ENCODE peak calls at places on chromosomes 7 and 10, in ten cellular contexts. One of them, this sample, is unnamed.

GRCh38 chr10:103991393-103992128 is 24.6 kb downstream of the SLK start:
- DNase-seq in renal cortical epithelial cell: no peak
- DNase-seq in stimulated activated CD4-positive, alpha-beta T cell treated with anti-CD3 and anti-CD28 coated beads, TNF-alpha, amount 100 ng/mL, for 4 hours: no peak
- DNase-seq in HepG2: no peak
- DNase-seq in effector CD4-positive, alpha-beta T cell: no peak
- DNase-seq in A172: no peak
- DNase-seq in Caki2: no peak
- DNase-seq in mucosa of gallbladder: no peak
- DNase-seq in NCI-H1048: no peak
- DNase-seq in stomach: no peak
- DNase-seq in this sample: no peak

GRCh38 chr10:7482992-7483391 is 72.2 kb upstream of the SFMBT2 start:
- DNase-seq in stimulated activated CD4-positive, alpha-beta T cell treated with anti-CD3 and anti-CD28 coated beads, TNF-alpha, amount 100 ng/mL, for 4 hours: no peak
- DNase-seq in mucosa of gallbladder: no peak
- DNase-seq in NCI-H1048: no peak
- DNase-seq in stomach: no peak
- DNase-seq in renal cortical epithelial cell: no peak
- DNase-seq in Caki2: no peak
- DNase-seq in HepG2: no peak
- DNase-seq in effector CD4-positive, alpha-beta T cell: no peak
- DNase-seq in A172: no peak
- DNase-seq in this sample: no peak

GRCh38 chr10:80659284-80659683 is 121.6 kb downstream of the SH2D4B start:
- DNase-seq in HepG2: no peak
- DNase-seq in mucosa of gallbladder: no peak
- DNase-seq in stomach: no peak
- DNase-seq in effector CD4-positive, alpha-beta T cell: no peak
- DNase-seq in NCI-H1048: no peak
- DNase-seq in Caki2: no peak
- DNase-seq in A172: no peak
- DNase-seq in renal cortical epithelial cell: no peak
- DNase-seq in stimulated activated CD4-positive, alpha-beta T cell treated with anti-CD3 and anti-CD28 coated beads, TNF-alpha, amount 100 ng/mL, for 4 hours: no peak
- DNase-seq in this sample: no peak

GRCh38 chr7:107932851-107933250 is 41.9 kb downstream of the DLD start:
- DNase-seq in stomach: no peak
- DNase-seq in NCI-H1048: no peak
- DNase-seq in Caki2: no peak
- DNase-seq in renal cortical epithelial cell: no peak
- DNase-seq in A172: no peak
- DNase-seq in mucosa of gallbladder: no peak
- DNase-seq in stimulated activated CD4-positive, alpha-beta T cell treated with anti-CD3 and anti-CD28 coated beads, TNF-alpha, amount 100 ng/mL, for 4 hours: no peak
- DNase-seq in HepG2: no peak
- DNase-seq in effector CD4-positive, alpha-beta T cell: no peak
- DNase-seq in this sample: no peak

GRCh38 chr7:116805100-116805544 is 57.3 kb upstream of the CAPZA2 start:
- DNase-seq in NCI-H1048: no peak
- DNase-seq in HepG2: peak
- DNase-seq in A172: peak
- DNase-seq in Caki2: no peak
- DNase-seq in effector CD4-positive, alpha-beta T cell: no peak
- DNase-seq in mucosa of gallbladder: no peak
- DNase-seq in renal cortical epithelial cell: peak
- DNase-seq in stimulated activated CD4-positive, alpha-beta T cell treated with anti-CD3 and anti-CD28 coated beads, TNF-alpha, amount 100 ng/mL, for 4 hours: no peak
- DNase-seq in stomach: no peak
- DNase-seq in this sample: no peak

GRCh38 chr10:101301111-101301731 is 52.7 kb upstream of the BTRC start:
- DNase-seq in HepG2: peak
- DNase-seq in Caki2: no peak
- DNase-seq in A172: peak
- DNase-seq in NCI-H1048: peak
- DNase-seq in stomach: peak
- DNase-seq in stimulated activated CD4-positive, alpha-beta T cell treated with anti-CD3 and anti-CD28 coated beads, TNF-alpha, amount 100 ng/mL, for 4 hours: no peak
- DNase-seq in renal cortical epithelial cell: peak
- DNase-seq in mucosa of gallbladder: peak
- DNase-seq in effector CD4-positive, alpha-beta T cell: no peak
- DNase-seq in this sample: no peak

GRCh38 chr7:116211006-116211912 is 920 bp downstream of the TES start:
- DNase-seq in renal cortical epithelial cell: peak
- DNase-seq in HepG2: peak
- DNase-seq in NCI-H1048: peak
- DNase-seq in stomach: peak
- DNase-seq in A172: peak
- DNase-seq in mucosa of gallbladder: peak
- DNase-seq in stimulated activated CD4-positive, alpha-beta T cell treated with anti-CD3 and anti-CD28 coated beads, TNF-alpha, amount 100 ng/mL, for 4 hours: peak
- DNase-seq in effector CD4-positive, alpha-beta T cell: peak
- DNase-seq in Caki2: peak
- DNase-seq in this sample: peak

GRCh38 chr10:5692476-5693358 is 8.1 kb downstream of the TASOR2 start:
- DNase-seq in HepG2: peak
- DNase-seq in A172: no peak
- DNase-seq in NCI-H1048: no peak
- DNase-seq in Caki2: no peak
- DNase-seq in effector CD4-positive, alpha-beta T cell: peak
- DNase-seq in stimulated activated CD4-positive, alpha-beta T cell treated with anti-CD3 and anti-CD28 coated beads, TNF-alpha, amount 100 ng/mL, for 4 hours: peak
- DNase-seq in mucosa of gallbladder: no peak
- DNase-seq in stomach: peak
- DNase-seq in renal cortical epithelial cell: peak
- DNase-seq in this sample: peak

GRCh38 chr10:44935201-44935960 is 24.2 kb upstream of the RASSF4 start:
- DNase-seq in A172: peak
- DNase-seq in renal cortical epithelial cell: peak
- DNase-seq in stomach: no peak
- DNase-seq in Caki2: peak
- DNase-seq in effector CD4-positive, alpha-beta T cell: no peak
- DNase-seq in stimulated activated CD4-positive, alpha-beta T cell treated with anti-CD3 and anti-CD28 coated beads, TNF-alpha, amount 100 ng/mL, for 4 hours: no peak
- DNase-seq in NCI-H1048: no peak
- DNase-seq in HepG2: peak
- DNase-seq in mucosa of gallbladder: peak
- DNase-seq in this sample: peak

GRCh38 chr10:60944910-60945297 is 919 bp upstream of the RHOBTB1 start:
- DNase-seq in Caki2: no peak
- DNase-seq in A172: no peak
- DNase-seq in mucosa of gallbladder: no peak
- DNase-seq in HepG2: no peak
- DNase-seq in renal cortical epithelial cell: no peak
- DNase-seq in effector CD4-positive, alpha-beta T cell: no peak
- DNase-seq in stimulated activated CD4-positive, alpha-beta T cell treated with anti-CD3 and anti-CD28 coated beads, TNF-alpha, amount 100 ng/mL, for 4 hours: no peak
- DNase-seq in stomach: no peak
- DNase-seq in NCI-H1048: no peak
- DNase-seq in this sample: no peak

GRCh38 chr10:93995598-93996271 is 2.0 kb downstream of the PLCE1 start:
- DNase-seq in HepG2: no peak
- DNase-seq in Caki2: peak
- DNase-seq in renal cortical epithelial cell: peak
- DNase-seq in NCI-H1048: no peak
- DNase-seq in A172: peak
- DNase-seq in mucosa of gallbladder: no peak
- DNase-seq in stimulated activated CD4-positive, alpha-beta T cell treated with anti-CD3 and anti-CD28 coated beads, TNF-alpha, amount 100 ng/mL, for 4 hours: no peak
- DNase-seq in stomach: no peak
- DNase-seq in effector CD4-positive, alpha-beta T cell: no peak
- DNase-seq in this sample: no peak

GRCh38 chr7:2107386-2108085 is 125.2 kb downstream of the MAD1L1 start:
- DNase-seq in effector CD4-positive, alpha-beta T cell: no peak
- DNase-seq in HepG2: no peak
- DNase-seq in renal cortical epithelial cell: no peak
- DNase-seq in Caki2: no peak
- DNase-seq in mucosa of gallbladder: no peak
- DNase-seq in stomach: no peak
- DNase-seq in A172: no peak
- DNase-seq in NCI-H1048: no peak
- DNase-seq in stimulated activated CD4-positive, alpha-beta T cell treated with anti-CD3 and anti-CD28 coated beads, TNF-alpha, amount 100 ng/mL, for 4 hours: no peak
- DNase-seq in this sample: no peak

GRCh38 chr10:112700401-112700800 is 249.6 kb upstream of the TCF7L2 start:
- DNase-seq in NCI-H1048: no peak
- DNase-seq in A172: no peak
- DNase-seq in stimulated activated CD4-positive, alpha-beta T cell treated with anti-CD3 and anti-CD28 coated beads, TNF-alpha, amount 100 ng/mL, for 4 hours: no peak
- DNase-seq in HepG2: no peak
- DNase-seq in effector CD4-positive, alpha-beta T cell: no peak
- DNase-seq in renal cortical epithelial cell: no peak
- DNase-seq in mucosa of gallbladder: no peak
- DNase-seq in stomach: no peak
- DNase-seq in Caki2: no peak
- DNase-seq in this sample: no peak

GRCh38 chr10:123254287-123254858 is 100.2 kb downstream of the BUB3 start:
- DNase-seq in stomach: no peak
- DNase-seq in Caki2: no peak
- DNase-seq in NCI-H1048: no peak
- DNase-seq in HepG2: no peak
- DNase-seq in effector CD4-positive, alpha-beta T cell: no peak
- DNase-seq in A172: no peak
- DNase-seq in renal cortical epithelial cell: no peak
- DNase-seq in stimulated activated CD4-positive, alpha-beta T cell treated with anti-CD3 and anti-CD28 coated beads, TNF-alpha, amount 100 ng/mL, for 4 hours: no peak
- DNase-seq in mucosa of gallbladder: no peak
- DNase-seq in this sample: no peak

GRCh38 chr7:23685770-23686169 is 5.8 kb downstream of the FAM221A start:
- DNase-seq in renal cortical epithelial cell: peak
- DNase-seq in HepG2: no peak
- DNase-seq in mucosa of gallbladder: no peak
- DNase-seq in stomach: no peak
- DNase-seq in A172: no peak
- DNase-seq in NCI-H1048: no peak
- DNase-seq in Caki2: no peak
- DNase-seq in effector CD4-positive, alpha-beta T cell: no peak
- DNase-seq in stimulated activated CD4-positive, alpha-beta T cell treated with anti-CD3 and anti-CD28 coated beads, TNF-alpha, amount 100 ng/mL, for 4 hours: no peak
- DNase-seq in this sample: no peak

GRCh38 chr10:43237631-43238446 is 29.0 kb downstream of the RASGEF1A start:
- DNase-seq in Caki2: no peak
- DNase-seq in stimulated activated CD4-positive, alpha-beta T cell treated with anti-CD3 and anti-CD28 coated beads, TNF-alpha, amount 100 ng/mL, for 4 hours: no peak
- DNase-seq in mucosa of gallbladder: no peak
- DNase-seq in HepG2: no peak
- DNase-seq in NCI-H1048: no peak
- DNase-seq in renal cortical epithelial cell: no peak
- DNase-seq in effector CD4-positive, alpha-beta T cell: peak
- DNase-seq in A172: no peak
- DNase-seq in stomach: no peak
- DNase-seq in this sample: peak

GRCh38 chr10:50919010-50919409 is 33.6 kb upstream of the A1CF start:
- DNase-seq in NCI-H1048: no peak
- DNase-seq in stimulated activated CD4-positive, alpha-beta T cell treated with anti-CD3 and anti-CD28 coated beads, TNF-alpha, amount 100 ng/mL, for 4 hours: no peak
- DNase-seq in Caki2: no peak
- DNase-seq in mucosa of gallbladder: no peak
- DNase-seq in A172: no peak
- DNase-seq in renal cortical epithelial cell: no peak
- DNase-seq in effector CD4-positive, alpha-beta T cell: no peak
- DNase-seq in HepG2: no peak
- DNase-seq in stomach: no peak
- DNase-seq in this sample: no peak

GRCh38 chr10:17649836-17650235 is 5.9 kb downstream of the STAM start:
- DNase-seq in Caki2: peak
- DNase-seq in effector CD4-positive, alpha-beta T cell: no peak
- DNase-seq in A172: no peak
- DNase-seq in mucosa of gallbladder: no peak
- DNase-seq in stimulated activated CD4-positive, alpha-beta T cell treated with anti-CD3 and anti-CD28 coated beads, TNF-alpha, amount 100 ng/mL, for 4 hours: no peak
- DNase-seq in HepG2: no peak
- DNase-seq in stomach: no peak
- DNase-seq in NCI-H1048: no peak
- DNase-seq in renal cortical epithelial cell: no peak
- DNase-seq in this sample: no peak

GRCh38 chr7:759569-759968 is 32.5 kb upstream of the PRKAR1B start:
- DNase-seq in stimulated activated CD4-positive, alpha-beta T cell treated with anti-CD3 and anti-CD28 coated beads, TNF-alpha, amount 100 ng/mL, for 4 hours: no peak
- DNase-seq in HepG2: no peak
- DNase-seq in NCI-H1048: no peak
- DNase-seq in Caki2: no peak
- DNase-seq in effector CD4-positive, alpha-beta T cell: no peak
- DNase-seq in renal cortical epithelial cell: no peak
- DNase-seq in stomach: no peak
- DNase-seq in A172: no peak
- DNase-seq in mucosa of gallbladder: no peak
- DNase-seq in this sample: no peak

GRCh38 chr10:117830832-117831231 is 215.9 kb downstream of the RAB11FIP2 start:
- DNase-seq in A172: no peak
- DNase-seq in HepG2: no peak
- DNase-seq in mucosa of gallbladder: no peak
- DNase-seq in NCI-H1048: no peak
- DNase-seq in renal cortical epithelial cell: no peak
- DNase-seq in stomach: no peak
- DNase-seq in stimulated activated CD4-positive, alpha-beta T cell treated with anti-CD3 and anti-CD28 coated beads, TNF-alpha, amount 100 ng/mL, for 4 hours: no peak
- DNase-seq in effector CD4-positive, alpha-beta T cell: no peak
- DNase-seq in Caki2: no peak
- DNase-seq in this sample: no peak

GRCh38 chr7:22853674-22854157 is 31.1 kb upstream of the TOMM7 start:
- DNase-seq in mucosa of gallbladder: no peak
- DNase-seq in stimulated activated CD4-positive, alpha-beta T cell treated with anti-CD3 and anti-CD28 coated beads, TNF-alpha, amount 100 ng/mL, for 4 hours: no peak
- DNase-seq in NCI-H1048: no peak
- DNase-seq in stomach: peak
- DNase-seq in renal cortical epithelial cell: no peak
- DNase-seq in A172: peak
- DNase-seq in HepG2: no peak
- DNase-seq in Caki2: peak
- DNase-seq in effector CD4-positive, alpha-beta T cell: no peak
- DNase-seq in this sample: peak

GRCh38 chr7:116528008-116528789 is 3.4 kb downstream of the CAV1 start:
- DNase-seq in HepG2: no peak
- DNase-seq in Caki2: peak
- DNase-seq in NCI-H1048: no peak
- DNase-seq in mucosa of gallbladder: peak
- DNase-seq in stimulated activated CD4-positive, alpha-beta T cell treated with anti-CD3 and anti-CD28 coated beads, TNF-alpha, amount 100 ng/mL, for 4 hours: no peak
- DNase-seq in A172: peak
- DNase-seq in renal cortical epithelial cell: peak
- DNase-seq in effector CD4-positive, alpha-beta T cell: no peak
- DNase-seq in stomach: no peak
- DNase-seq in this sample: peak

GRCh38 chr7:32501522-32501921 is 6.2 kb downstream of the AVL9 start:
- DNase-seq in Caki2: no peak
- DNase-seq in stomach: no peak
- DNase-seq in effector CD4-positive, alpha-beta T cell: no peak
- DNase-seq in A172: peak
- DNase-seq in NCI-H1048: no peak
- DNase-seq in stimulated activated CD4-positive, alpha-beta T cell treated with anti-CD3 and anti-CD28 coated beads, TNF-alpha, amount 100 ng/mL, for 4 hours: no peak
- DNase-seq in HepG2: peak
- DNase-seq in mucosa of gallbladder: no peak
- DNase-seq in renal cortical epithelial cell: peak
- DNase-seq in this sample: no peak

GRCh38 chr7:112257073-112257472 is 50.6 kb downstream of the ZNF277 start:
- DNase-seq in mucosa of gallbladder: no peak
- DNase-seq in renal cortical epithelial cell: no peak
- DNase-seq in HepG2: peak
- DNase-seq in Caki2: no peak
- DNase-seq in effector CD4-positive, alpha-beta T cell: no peak
- DNase-seq in stimulated activated CD4-positive, alpha-beta T cell treated with anti-CD3 and anti-CD28 coated beads, TNF-alpha, amount 100 ng/mL, for 4 hours: no peak
- DNase-seq in stomach: no peak
- DNase-seq in NCI-H1048: no peak
- DNase-seq in A172: no peak
- DNase-seq in this sample: no peak

GRCh38 chr10:79926037-79926436 is 22.9 kb downstream of the SFTPD start:
- DNase-seq in stomach: no peak
- DNase-seq in renal cortical epithelial cell: no peak
- DNase-seq in HepG2: no peak
- DNase-seq in effector CD4-positive, alpha-beta T cell: no peak
- DNase-seq in NCI-H1048: no peak
- DNase-seq in Caki2: no peak
- DNase-seq in stimulated activated CD4-positive, alpha-beta T cell treated with anti-CD3 and anti-CD28 coated beads, TNF-alpha, amount 100 ng/mL, for 4 hours: no peak
- DNase-seq in A172: no peak
- DNase-seq in mucosa of gallbladder: peak
- DNase-seq in this sample: no peak

GRCh38 chr10:101323495-101323894 is 30.5 kb upstream of the BTRC start:
- DNase-seq in Caki2: no peak
- DNase-seq in stimulated activated CD4-positive, alpha-beta T cell treated with anti-CD3 and anti-CD28 coated beads, TNF-alpha, amount 100 ng/mL, for 4 hours: no peak
- DNase-seq in renal cortical epithelial cell: no peak
- DNase-seq in mucosa of gallbladder: no peak
- DNase-seq in HepG2: no peak
- DNase-seq in stomach: no peak
- DNase-seq in A172: no peak
- DNase-seq in NCI-H1048: no peak
- DNase-seq in effector CD4-positive, alpha-beta T cell: no peak
- DNase-seq in this sample: no peak

GRCh38 chr10:119197921-119198320 is 9.4 kb upstream of the GRK5 start:
- DNase-seq in HepG2: peak
- DNase-seq in effector CD4-positive, alpha-beta T cell: no peak
- DNase-seq in NCI-H1048: no peak
- DNase-seq in mucosa of gallbladder: no peak
- DNase-seq in stomach: no peak
- DNase-seq in A172: peak
- DNase-seq in stimulated activated CD4-positive, alpha-beta T cell treated with anti-CD3 and anti-CD28 coated beads, TNF-alpha, amount 100 ng/mL, for 4 hours: no peak
- DNase-seq in renal cortical epithelial cell: peak
- DNase-seq in Caki2: no peak
- DNase-seq in this sample: no peak

GRCh38 chr10:36650274-36650673 is 475.1 kb upstream of the ANKRD30A start:
- DNase-seq in stimulated activated CD4-positive, alpha-beta T cell treated with anti-CD3 and anti-CD28 coated beads, TNF-alpha, amount 100 ng/mL, for 4 hours: no peak
- DNase-seq in effector CD4-positive, alpha-beta T cell: no peak
- DNase-seq in NCI-H1048: no peak
- DNase-seq in Caki2: no peak
- DNase-seq in renal cortical epithelial cell: no peak
- DNase-seq in mucosa of gallbladder: no peak
- DNase-seq in HepG2: no peak
- DNase-seq in A172: no peak
- DNase-seq in stomach: no peak
- DNase-seq in this sample: no peak

This sample was measured in left cardiac atrium.